ENCODE peak calls at places on chromosomes 6 and 20, in seven cellular contexts. K is NAMALWA; Z is WTC11; W is fibroblast of mammary gland; X is mucosa of descending colon; N is AML-193; F is stimulated activated CD8-positive, alpha-beta memory T cell treated with anti-CD3 and anti-CD28 coated beads, Interleukin-4, amount 100 ng/mL, for 24 hours. H is an unnamed sample.

GRCh38 chr20:14199111-14199510 is 138.3 kb downstream of the FLRT3 start:
- DNase-seq in W (no peak), K (no peak), Z (no peak), F (no peak), N (no peak), X (no peak), H (no peak)

GRCh38 chr20:32456869-32457421 is 98.8 kb downstream of the ASXL1 start:
- DNase-seq in W (no peak), K (peak; percentile 64), N (no peak), X (peak; percentile 46), F (peak; percentile 14), Z (peak; percentile 86), H (peak; percentile 50)

GRCh38 chr6:153976921-153977693 is 61.9 kb upstream of the OPRM1 start:
- DNase-seq in K (no peak), F (no peak), Z (no peak), X (no peak), N (no peak), W (peak; percentile 84), H (no peak)

GRCh38 chr20:11153819-11154218 is 480.0 kb upstream of the JAG1 start:
- DNase-seq in F (no peak), K (no peak), X (no peak), W (no peak), N (no peak), Z (no peak), H (no peak)

GRCh38 chr20:56987992-56988391 is 278.4 kb downstream of the BMP7 start:
- DNase-seq in F (no peak), N (no peak), K (no peak), W (no peak), X (no peak), Z (no peak), H (no peak)

GRCh38 chr6:116370717-116371383 is at the start of gene DSE:
- DNase-seq in F (peak; percentile 56), W (peak; percentile 77), K (peak; percentile 15), Z (peak; percentile 89), N (peak; percentile 12), X (peak; percentile 79), H (peak; percentile 44)

GRCh38 chr6:84764332-84765049 is at the start of gene TBX18:
- DNase-seq in F (no peak), W (peak; percentile 99), X (peak; percentile 76), Z (peak; percentile 97), N (no peak), K (no peak), H (peak; percentile 11)

GRCh38 chr6:133426038-133426437 is 184.9 kb downstream of the EYA4 start:
- DNase-seq in F (no peak), K (no peak), X (no peak), W (no peak), N (no peak), Z (no peak), H (no peak)

GRCh38 chr6:74654296-74654695 is 551.6 kb downstream of the COL12A1 start:
- DNase-seq in F (no peak), W (no peak), Z (no peak), N (no peak), K (no peak), X (no peak), H (no peak)

GRCh38 chr6:33248643-33248931 is 23.1 kb downstream of the VPS52 start:
- DNase-seq in W (peak; percentile 61), N (no peak), K (peak; percentile 82), F (no peak), X (no peak), Z (no peak), H (no peak)

GRCh38 chr6:144675231-144675861 is 390.2 kb downstream of the UTRN start:
- DNase-seq in X (peak; percentile 27), N (peak; percentile 21), Z (no peak), K (no peak), F (no peak), W (peak; percentile 31), H (no peak)